ENCODE peak calls at places on chromosomes 13 and 19, in six cellular contexts. T is MM.1S, D is endodermal cell, J is kidney epithelial cell, H is stomach, Y is GM12865. I is an unnamed sample.

GRCh38 chr13:109451726-109452125 is 334.7 kb downstream of the IRS2 start:
- DNase-seq in J (no peak), T (no peak), D (no peak), Y (no peak), H (no peak), I (no peak)

GRCh38 chr19:49355890-49356289 is 6.3 kb downstream of the TEAD2 start:
- DNase-seq in Y (no peak), D (no peak), J (no peak), H (no peak), T (no peak), I (no peak)

GRCh38 chr19:41367848-41368301 is 3.9 kb upstream of the B9D2 start:
- DNase-seq in H (no peak), D (no peak), J (peak; percentile 86), Y (no peak), T (no peak), I (no peak)

GRCh38 chr13:45367995-45368394 is 27.0 kb upstream of the TPT1 start:
- DNase-seq in T (no peak), H (no peak), Y (no peak), D (no peak), J (peak; percentile 34), I (no peak)

GRCh38 chr19:47324502-47324901 is 7.5 kb upstream of the C5AR2 start:
- DNase-seq in D (no peak), Y (no peak), H (no peak), T (no peak), J (no peak), I (no peak)

GRCh38 chr13:113551081-113552000 is 33.2 kb upstream of the TFDP1 start:
- DNase-seq in H (peak; percentile 15), D (peak; percentile 33), T (no peak), Y (no peak), J (no peak), I (no peak)

GRCh38 chr13:66914155-66914554 is 316.0 kb downstream of the PCDH9 start:
- DNase-seq in Y (no peak), D (no peak), H (no peak), T (no peak), J (no peak), I (no peak)

GRCh38 chr19:51107406-51108065 is 673 bp downstream of the CTU1 start:
- DNase-seq in H (no peak), D (no peak), T (no peak), J (no peak), Y (peak; percentile 52), I (peak; percentile 29)

GRCh38 chr13:98476538-98476966 is 100.4 kb downstream of the STK24 start:
- DNase-seq in H (peak; percentile 66), D (peak; percentile 80), T (peak; percentile 86), J (peak; percentile 79), Y (peak; percentile 97), I (peak; percentile 61)

GRCh38 chr13:26050568-26051230 is 1.1 kb downstream of the SHISA2 start:
- DNase-seq in Y (no peak), T (no peak), J (no peak), H (peak; percentile 49), D (peak; percentile 89), I (no peak)

GRCh38 chr13:25783480-25784081 is 268.2 kb downstream of the SHISA2 start:
- DNase-seq in J (no peak), Y (no peak), T (no peak), D (no peak), H (no peak), I (no peak)

GRCh38 chr19:9939301-9939913 is 3.1 kb upstream of the OLFM2 start:
- DNase-seq in J (no peak), D (peak; percentile 63), H (no peak), Y (no peak), T (no peak), I (no peak)

GRCh38 chr19:43751466-43752220 is 3.1 kb downstream of the SMG9 start:
- DNase-seq in T (no peak), H (no peak), D (no peak), J (no peak), Y (peak; percentile 66), I (no peak)

GRCh38 chr19:43752287-43752875 is 2.4 kb downstream of the SMG9 start:
- DNase-seq in T (no peak), D (no peak), J (no peak), H (no peak), Y (peak; percentile 57), I (no peak)

GRCh38 chr19:43754312-43754561 is 525 bp downstream of the SMG9 start:
- DNase-seq in D (no peak), J (no peak), Y (no peak), T (no peak), H (no peak), I (no peak)

GRCh38 chr19:43755256-43755801 is 567 bp upstream of the SMG9 start:
- DNase-seq in D (peak; percentile 86), H (peak; percentile 86), T (peak; percentile 87), J (no peak), Y (peak; percentile 93), I (peak; percentile 89)

DNA sequence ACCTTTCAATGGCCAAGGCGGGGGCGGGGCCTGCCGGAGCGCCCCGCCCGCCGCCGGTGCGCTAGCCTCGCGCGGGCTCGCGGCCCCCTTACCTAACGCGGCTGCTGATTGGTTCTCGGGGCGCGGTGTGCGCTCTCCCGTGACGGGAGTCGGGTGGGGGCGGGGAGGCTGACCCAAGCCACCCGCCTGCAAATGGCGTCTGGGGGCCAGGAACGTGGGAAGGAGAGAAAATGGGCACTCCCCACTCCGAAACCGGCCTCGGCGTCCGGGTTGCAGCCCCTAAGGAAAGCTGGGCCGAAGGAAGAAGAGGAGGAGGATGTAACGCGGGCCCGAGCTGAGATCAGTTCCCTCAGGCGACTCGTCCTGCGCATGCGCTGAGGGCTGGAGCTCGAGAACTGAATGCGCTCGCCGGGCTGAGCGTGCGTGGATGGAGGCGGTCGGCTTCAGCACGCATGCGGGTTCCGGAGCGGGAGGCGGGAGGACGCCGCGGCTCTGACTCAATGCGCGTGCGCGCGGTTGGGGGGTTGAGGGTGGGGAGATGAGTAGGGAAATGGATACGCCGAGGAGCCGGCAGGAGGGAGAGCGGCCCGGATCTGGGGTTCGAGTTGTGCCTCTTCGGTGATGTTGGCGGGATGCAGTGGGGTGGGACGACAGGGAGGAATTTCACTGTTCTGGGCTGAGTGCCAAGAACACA is at the start of gene SMG9:
- DNase-seq in T (peak; percentile 97), H (peak; percentile 99), D (peak; percentile 99), J (peak; percentile 77), Y (peak; percentile 98), I (peak; percentile 98)
- TF ChIP-seq CTCF in T (no peak), H (no peak), D (no peak), J (no peak), Y (no peak), I (no peak)

GRCh38 chr19:2523630-2524311 is 47.8 kb downstream of the GADD45B start:
- DNase-seq in J (no peak), T (no peak), D (no peak), H (no peak), Y (no peak), I (no peak)
- TF ChIP-seq CTCF in J (peak; percentile 38), T (no peak), D (peak; percentile 58), H (no peak), Y (no peak), I (no peak)

GRCh38 chr13:99606322-99607089 is 105.2 kb downstream of the TM9SF2 start:
- DNase-seq in Y (peak; percentile 95), T (peak; percentile 87), H (peak; percentile 92), D (peak; percentile 98), J (peak; percentile 26), I (peak; percentile 81)
- TF ChIP-seq CTCF in Y (no peak), T (no peak), H (no peak), D (no peak), J (no peak), I (no peak)

GRCh38 chr13:31409678-31410356 is 210.0 kb downstream of the B3GLCT start:
- DNase-seq in T (peak; percentile 7), H (no peak), D (no peak), Y (no peak), J (no peak), I (peak; percentile 78)
- TF ChIP-seq CTCF in T (no peak), H (no peak), D (peak; percentile 65), Y (no peak), J (peak; percentile 12), I (peak; percentile 78)

I was measured in OCI-LY7.